ENCODE peak calls at places on chromosome 10, in six cellular contexts. O, E, B, L, T and V are unnamed samples.

GRCh38 chr10:70557086-70557845 is 45.3 kb downstream of the PRF1 start:
- DNase-seq in O (no peak), E (no peak), B (no peak), L (no peak), T (no peak), V (no peak)

GRCh38 chr10:102152545-102152890 is 329 bp downstream of the NOLC1 start:
- DNase-seq in O (no peak), E (no peak), B (no peak), L (peak; percentile 33), T (peak; percentile 36), V (no peak)

GRCh38 chr10:113788604-113789083 is 37.2 kb downstream of the PLEKHS1 start:
- DNase-seq in O (no peak), E (no peak), B (peak; percentile 35), L (no peak), T (no peak), V (peak; percentile 95)

GRCh38 chr10:17006631-17007161 is 122.9 kb downstream of the CUBN start:
- DNase-seq in O (no peak), E (no peak), B (no peak), L (no peak), T (no peak), V (no peak)

GRCh38 chr10:38127812-38128211 is 33.7 kb downstream of the ZNF37A start:
- DNase-seq in O (no peak), E (no peak), B (no peak), L (no peak), T (no peak), V (peak; percentile 4)

GRCh38 chr10:113019692-113020424 is 69.8 kb downstream of the TCF7L2 start:
- DNase-seq in O (no peak), E (no peak), B (no peak), L (no peak), T (no peak), V (no peak)

GRCh38 chr10:57964371-57964770 is 303.3 kb downstream of the IPMK start:
- DNase-seq in O (no peak), E (peak; percentile 70), B (no peak), L (no peak), T (no peak), V (peak; percentile 97)

GRCh38 chr10:132834891-132835847 is 49.2 kb upstream of the NKX6-2 start:
- DNase-seq in O (no peak), E (no peak), B (no peak), L (no peak), T (no peak), V (no peak)

GRCh38 chr10:132401396-132402168 is 4.6 kb downstream of the PWWP2B start:
- DNase-seq in O (no peak), E (no peak), B (no peak), L (peak; percentile 89), T (no peak), V (no peak)

GRCh38 chr10:28179490-28180099 is 123.3 kb downstream of the MPP7 start:
- DNase-seq in O (peak; percentile 21), E (no peak), B (no peak), L (no peak), T (peak; percentile 18), V (peak; percentile 64)

GRCh38 chr10:61628199-61628874 is 34.4 kb upstream of the CABCOCO1 start:
- DNase-seq in O (no peak), E (no peak), B (peak; percentile 68), L (no peak), T (no peak), V (peak; percentile 68)

GRCh38 chr10:61628875-61629513 is 33.7 kb upstream of the CABCOCO1 start:
- DNase-seq in O (peak; percentile 31), E (no peak), B (peak; percentile 92), L (no peak), T (no peak), V (peak; percentile 86)

GRCh38 chr10:61626209-61626608 is 36.5 kb upstream of the CABCOCO1 start:
- DNase-seq in O (no peak), E (no peak), B (no peak), L (no peak), T (no peak), V (no peak)

GRCh38 chr10:61627266-61627665 is 35.5 kb upstream of the CABCOCO1 start:
- DNase-seq in O (no peak), E (no peak), B (no peak), L (no peak), T (no peak), V (peak; percentile 30)

GRCh38 chr10:61629594-61629993 is 33.1 kb upstream of the CABCOCO1 start:
- DNase-seq in O (no peak), E (no peak), B (no peak), L (no peak), T (no peak), V (no peak)
- TF ChIP-seq CTCF in O (no peak), E (no peak), B (no peak), L (no peak), T (no peak), V (peak; percentile 24)

DNA sequence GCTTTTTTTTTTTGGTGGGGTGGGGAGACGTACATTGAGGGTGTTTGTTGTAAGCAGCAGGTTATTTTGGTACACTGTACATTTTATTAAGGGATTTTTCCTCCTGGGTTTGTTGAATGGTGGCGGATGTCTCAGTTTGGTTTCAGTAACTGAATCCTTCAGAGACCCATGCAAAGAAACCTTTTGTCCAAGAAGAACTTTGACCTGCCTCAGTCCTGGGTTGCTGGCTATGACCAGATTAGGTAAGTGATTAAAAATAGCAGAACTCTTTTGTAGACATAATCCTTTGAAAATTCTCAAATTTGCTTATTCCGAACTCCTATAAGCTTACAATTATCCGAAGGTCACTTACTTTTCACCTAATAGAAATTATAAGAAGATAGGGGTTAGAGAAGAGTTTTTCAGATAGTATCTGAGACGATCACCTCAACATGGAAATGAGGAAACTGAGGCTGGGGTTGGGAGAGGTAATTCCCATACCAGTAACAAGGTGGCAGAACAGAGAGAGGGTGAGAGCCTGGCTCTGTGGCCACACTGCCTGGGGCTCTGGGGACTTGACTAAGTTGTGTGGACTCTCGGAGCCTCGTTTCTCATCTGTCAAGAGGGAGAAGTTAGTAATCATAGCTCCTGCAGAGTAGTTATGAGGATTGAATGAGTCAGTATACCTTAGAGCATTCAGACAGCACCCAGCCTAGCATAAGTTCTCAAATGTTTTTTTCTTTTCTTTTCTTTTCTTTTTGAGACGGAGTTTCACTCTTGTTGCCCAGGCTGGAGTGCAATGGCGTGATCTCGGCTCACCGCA is 87.4 kb downstream of the CCNY start:
- DNase-seq in O (peak; percentile 24), E (no peak), B (no peak), L (no peak), T (no peak), V (peak; percentile 74)
- TF ChIP-seq CTCF in O (no peak), E (no peak), B (no peak), L (no peak), T (no peak), V (peak; percentile 56)

DNA sequence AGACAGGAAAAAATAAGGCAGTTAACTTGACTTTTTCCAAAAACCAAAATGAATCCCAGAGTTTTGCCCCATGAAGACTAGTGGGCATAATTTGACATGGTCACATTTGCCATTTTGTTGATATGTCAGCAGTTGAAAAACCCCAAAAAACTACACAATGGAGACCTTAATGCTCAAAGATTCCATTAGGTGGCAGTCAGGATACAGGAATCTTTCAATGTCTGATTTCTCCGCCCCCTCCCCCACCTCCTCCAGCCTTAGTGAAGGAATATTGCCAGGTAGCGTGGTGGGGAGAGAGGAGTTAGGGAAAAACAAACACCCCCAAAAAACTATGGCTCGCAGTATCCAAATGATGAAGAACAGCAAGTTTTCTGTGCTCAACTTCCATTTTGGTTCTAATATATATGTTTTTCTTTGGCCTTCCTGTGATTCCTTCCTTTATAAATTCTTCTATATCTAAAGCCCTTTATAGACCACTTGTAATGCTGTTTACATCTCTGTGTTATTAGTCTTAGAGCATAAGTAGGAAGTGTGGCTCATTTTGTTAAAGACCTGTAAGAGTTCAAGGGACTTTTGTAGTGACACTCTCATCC is 6.7 kb upstream of the SMNDC1 start:
- DNase-seq in O (peak; percentile 52), E (no peak), B (peak; percentile 47), L (peak; percentile 43), T (peak; percentile 70), V (peak; percentile 49)
- TF ChIP-seq CTCF in O (peak; percentile 61), E (peak; percentile 77), B (peak; percentile 76), L (peak; percentile 77), T (peak; percentile 70), V (peak; percentile 84)

GRCh38 chr10:91642831-91643692 is 10.2 kb upstream of the PPP1R3C start:
- DNase-seq in O (no peak), E (no peak), B (no peak), L (no peak), T (no peak), V (peak; percentile 44)

DNA sequence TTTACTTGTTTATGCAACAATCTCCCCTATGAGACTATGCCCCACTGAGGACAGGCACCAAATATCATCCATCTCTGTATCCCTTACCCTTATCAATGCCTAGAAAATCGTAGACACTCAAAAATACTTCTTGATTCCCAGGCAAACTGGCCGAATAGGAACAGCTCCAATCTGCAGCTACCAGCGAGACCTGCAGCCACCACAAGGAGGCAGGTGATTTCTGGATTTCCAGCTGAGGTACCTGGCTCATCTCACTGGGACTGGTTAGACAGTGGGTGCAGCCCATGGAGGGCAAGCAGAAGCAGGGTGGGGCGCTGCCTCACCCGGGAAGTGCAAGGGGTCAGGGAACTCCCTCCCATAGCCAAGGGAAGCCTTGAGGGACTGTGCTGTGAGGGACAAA is 10.8 kb upstream of the PPP1R3C start:
- DNase-seq in O (no peak), E (no peak), B (no peak), L (no peak), T (peak; percentile 13), V (no peak)
- TF ChIP-seq CTCF in O (no peak), E (no peak), B (peak; percentile 34), L (peak; percentile 26), T (peak; percentile 40), V (peak; percentile 70)

GRCh38 chr10:6275022-6275997 is 72.6 kb downstream of the PFKFB3 start:
- DNase-seq in O (peak; percentile 74), E (peak; percentile 68), B (peak; percentile 97), L (peak; percentile 80), T (peak; percentile 74), V (peak; percentile 99)
- TF ChIP-seq CTCF in O (no peak), E (no peak), B (no peak), L (no peak), T (peak; percentile 29), V (peak; percentile 54)

DNA sequence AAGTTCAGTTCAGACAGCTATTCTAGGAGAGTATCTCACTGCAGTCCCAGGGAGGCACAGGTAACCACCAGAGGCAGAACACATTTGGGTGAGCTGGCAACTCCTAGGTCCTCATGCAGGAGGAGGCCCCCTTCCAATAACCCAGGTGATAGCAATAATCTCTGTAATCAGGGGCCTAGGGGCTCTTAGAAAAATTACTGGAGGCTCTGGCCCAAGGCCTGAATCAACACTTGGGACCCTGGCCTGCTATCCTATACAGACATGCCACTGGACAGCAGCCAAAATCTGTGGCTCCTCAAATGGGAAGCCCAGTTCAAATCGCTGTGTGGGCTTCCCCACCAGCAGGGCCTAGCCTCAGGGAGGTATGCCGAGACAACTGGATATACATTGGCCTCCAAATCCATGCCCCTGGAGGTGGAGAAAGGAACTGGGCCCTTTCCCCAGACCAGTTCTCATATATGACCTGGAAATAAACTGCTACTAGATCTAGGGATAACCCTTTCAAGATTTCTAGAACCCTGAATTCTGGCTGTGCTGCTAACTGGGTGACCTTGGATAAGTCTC is 1.6 kb downstream of the AVPI1 start:
- DNase-seq in O (no peak), E (no peak), B (peak; percentile 63), L (peak; percentile 66), T (peak; percentile 57), V (peak; percentile 30)
- TF ChIP-seq CTCF in O (no peak), E (no peak), B (peak; percentile 55), L (peak; percentile 79), T (peak; percentile 44), V (peak; percentile 75)